ENCODE peak calls at places on chromosomes 6 and 20, in seven cellular contexts. Z is sigmoid colon, T is heart left ventricle, R is cardiac muscle cell, J is kidney epithelial cell, Y is left ventricle myocardium inferior, L is astrocyte of the spinal cord. H is an unnamed sample.

GRCh38 chr6:35209081-35209480 is 4.7 kb upstream of the SCUBE3 start:
- DNase-seq in Z (no peak), T (no peak), R (no peak), J (no peak), Y (no peak), L (no peak), H (no peak)

GRCh38 chr6:75041381-75041780 is 164.5 kb downstream of the COL12A1 start:
- DNase-seq in Z (no peak), T (no peak), R (no peak), J (no peak), Y (no peak), L (peak; percentile 51), H (no peak)

GRCh38 chr6:81465859-81466258 is 286.6 kb downstream of the TENT5A start:
- DNase-seq in Z (no peak), T (no peak), R (peak; percentile 24), J (no peak), Y (no peak), L (peak; percentile 30), H (no peak)

GRCh38 chr6:146962332-146962731 is 241.9 kb upstream of the STXBP5 start:
- DNase-seq in Z (no peak), T (no peak), R (no peak), J (no peak), Y (no peak), L (no peak), H (no peak)

GRCh38 chr20:24917797-24918578 is 31.1 kb upstream of the CST7 start:
- DNase-seq in Z (no peak), T (peak; percentile 62), R (peak; percentile 86), J (peak; percentile 5), Y (peak; percentile 56), L (peak; percentile 65), H (no peak)

GRCh38 chr20:57900226-57900905 is 190.6 kb upstream of the PMEPA1 start:
- DNase-seq in Z (peak; percentile 37), T (no peak), R (no peak), J (no peak), Y (no peak), L (no peak), H (no peak)

GRCh38 chr20:41329435-41330342 is 10.9 kb upstream of the LPIN3 start:
- DNase-seq in Z (peak; percentile 94), T (peak; percentile 81), R (no peak), J (peak; percentile 99), Y (peak; percentile 77), L (peak; percentile 96), H (peak; percentile 98)

GRCh38 chr20:25249198-25249931 is 1.5 kb downstream of the PYGB start:
- DNase-seq in Z (no peak), T (peak; percentile 58), R (no peak), J (no peak), Y (no peak), L (peak; percentile 29), H (no peak)

GRCh38 chr6:129748212-129748900 is 38.4 kb upstream of the ARHGAP18 start:
- DNase-seq in Z (no peak), T (peak; percentile 19), R (no peak), J (peak; percentile 39), Y (no peak), L (peak; percentile 78), H (no peak)

GRCh38 chr6:11384531-11385309 is 152.3 kb upstream of the NEDD9 start:
- DNase-seq in Z (no peak), T (no peak), R (no peak), J (no peak), Y (no peak), L (peak; percentile 81), H (peak; percentile 56)

GRCh38 chr6:96015321-96015790 is 418 bp upstream of the FUT9 start:
- DNase-seq in Z (peak; percentile 61), T (no peak), R (peak; percentile 46), J (peak; percentile 19), Y (no peak), L (peak; percentile 9), H (no peak)

GRCh38 chr6:303948-304558 is 11.8 kb downstream of the DUSP22 start:
- DNase-seq in Z (no peak), T (no peak), R (no peak), J (no peak), Y (no peak), L (no peak), H (no peak)
- TF ChIP-seq CTCF in Z (no peak), T (no peak), R (no peak), J (no peak), Y (peak; percentile 25), L (peak; percentile 23), H (no peak)

DNA sequence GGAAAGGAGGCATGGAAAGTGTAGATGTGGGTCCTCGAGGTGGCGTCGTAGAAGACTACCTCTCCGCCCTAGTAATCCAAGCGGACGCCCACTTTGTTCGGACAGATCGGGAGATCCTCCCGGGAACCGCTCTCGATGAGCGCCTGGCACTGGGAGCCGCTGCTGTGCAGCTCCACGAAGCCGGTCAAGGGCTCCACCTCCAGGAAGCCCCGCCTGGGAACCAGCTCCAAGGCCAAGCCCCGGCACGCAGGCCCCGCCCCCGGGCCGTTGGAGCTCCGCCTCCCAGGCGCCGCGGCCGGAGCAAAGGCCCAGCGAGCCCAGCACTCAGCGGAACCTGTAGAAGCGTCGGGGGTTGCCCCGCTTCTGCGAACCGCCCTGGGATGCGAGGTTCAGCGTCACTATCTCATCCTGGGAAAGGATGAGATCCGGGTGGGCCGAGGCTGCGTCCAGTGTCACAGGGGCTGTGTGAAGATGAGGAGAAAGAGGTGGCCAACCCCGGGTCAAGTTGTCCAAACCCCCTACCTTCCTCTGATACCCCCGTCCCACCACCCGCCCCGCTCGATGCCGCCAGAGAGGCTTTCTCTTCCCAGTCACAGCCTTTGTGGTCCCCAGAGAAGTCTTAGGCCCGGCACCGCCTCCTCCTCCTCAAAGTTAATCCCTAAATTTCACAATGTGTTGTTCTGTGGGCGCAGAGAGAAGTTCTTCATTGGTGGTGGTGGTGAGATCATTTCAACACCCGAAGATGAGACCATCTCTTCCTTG is 10.8 kb downstream of the TRIM31 start:
- DNase-seq in Z (peak; percentile 95), T (peak; percentile 93), R (peak; percentile 91), J (no peak), Y (peak; percentile 93), L (peak; percentile 77), H (peak; percentile 19)
- TF ChIP-seq CTCF in Z (no peak), T (peak; percentile 37), R (peak; percentile 12), J (peak; percentile 30), Y (peak; percentile 17), L (no peak), H (peak; percentile 33)

GRCh38 chr6:142301421-142302391 is at the start of gene ADGRG6:
- DNase-seq in Z (peak; percentile 72), T (peak; percentile 19), R (peak; percentile 71), J (no peak), Y (peak; percentile 25), L (peak; percentile 31), H (no peak)
- TF ChIP-seq CTCF in Z (no peak), T (no peak), R (peak; percentile 5), J (no peak), Y (no peak), L (no peak), H (no peak)

GRCh38 chr6:92125681-92126080 is 1293.7 kb downstream of the EPHA7 start:
- DNase-seq in Z (no peak), T (no peak), R (no peak), J (no peak), Y (no peak), L (no peak), H (no peak)

GRCh38 chr6:92126088-92126487 is 1293.3 kb downstream of the EPHA7 start:
- DNase-seq in Z (no peak), T (no peak), R (no peak), J (no peak), Y (no peak), L (no peak), H (no peak)

GRCh38 chr6:92122746-92123145 is 1296.6 kb downstream of the EPHA7 start:
- DNase-seq in Z (no peak), T (no peak), R (peak; percentile 22), J (no peak), Y (no peak), L (peak; percentile 2), H (no peak)

GRCh38 chr6:92124126-92124525 is 1295.2 kb downstream of the EPHA7 start:
- DNase-seq in Z (no peak), T (no peak), R (peak; percentile 57), J (no peak), Y (no peak), L (peak; percentile 54), H (no peak)

GRCh38 chr6:92121228-92121627 is 1298.1 kb downstream of the EPHA7 start:
- DNase-seq in Z (no peak), T (no peak), R (no peak), J (no peak), Y (no peak), L (no peak), H (no peak)
- TF ChIP-seq CTCF in Z (no peak), T (no peak), R (no peak), J (no peak), Y (no peak), L (no peak), H (no peak)

GRCh38 chr20:50070361-50070760 is 42.6 kb downstream of the UBE2V1 start:
- DNase-seq in Z (peak; percentile 13), T (no peak), R (no peak), J (no peak), Y (peak; percentile 4), L (no peak), H (no peak)
- TF ChIP-seq CTCF in Z (no peak), T (no peak), R (no peak), J (no peak), Y (no peak), L (no peak), H (no peak)

DNA sequence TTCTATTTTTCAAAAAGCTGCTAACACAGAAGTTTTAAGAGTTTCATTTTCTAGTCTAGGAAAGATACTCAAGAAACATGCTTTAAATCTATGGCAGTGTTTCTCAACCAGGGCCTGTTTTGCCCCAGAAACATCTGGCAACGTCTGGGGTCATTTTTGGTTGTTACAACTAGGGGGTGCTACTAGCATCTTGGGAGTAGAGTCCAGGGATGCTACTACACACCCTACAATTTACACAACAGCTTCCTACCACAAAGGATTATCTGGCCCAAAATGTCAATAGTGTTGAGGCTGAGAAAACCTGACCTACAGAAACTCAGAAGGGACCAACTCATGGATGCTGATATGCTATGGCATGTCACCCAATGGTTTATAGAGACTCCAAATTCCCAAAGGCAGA is 24.4 kb downstream of the SERAC1 start:
- DNase-seq in Z (no peak), T (no peak), R (no peak), J (no peak), Y (no peak), L (no peak), H (no peak)
- TF ChIP-seq CTCF in Z (no peak), T (no peak), R (peak; percentile 32), J (peak; percentile 44), Y (no peak), L (peak; percentile 35), H (peak; percentile 19)

GRCh38 chr6:66662196-66662595 is 955.2 kb upstream of the EYS start:
- DNase-seq in Z (no peak), T (no peak), R (peak; percentile 26), J (no peak), Y (no peak), L (peak; percentile 63), H (no peak)
- TF ChIP-seq CTCF in Z (no peak), T (peak; percentile 40), R (peak; percentile 63), J (peak; percentile 34), Y (peak; percentile 43), L (peak; percentile 63), H (peak; percentile 9)